ENCODE peak calls at places on chromosomes 11 and 22, in nine cellular contexts. H is fibroblast of lung, J is SK-N-SH, T is Peyer's patch, B is type B pancreatic cell, C is neural crest cell, R is Calu3, I is RWPE1, A is astrocyte of the spinal cord. E is an unnamed sample.

GRCh38 chr22:40363059-40363458 is 7.3 kb upstream of the SGSM3 start:
- DNase-seq in H (no peak), J (no peak), T (no peak), B (no peak), C (no peak), R (no peak), I (no peak), A (peak), E (no peak)

GRCh38 chr22:30159082-30159481 is 78.8 kb downstream of the HORMAD2 start:
- DNase-seq in H (no peak), J (no peak), T (no peak), B (no peak), C (no peak), R (no peak), I (no peak), A (no peak), E (no peak)

GRCh38 chr22:35318346-35319215 is 18.9 kb downstream of the TOM1 start:
- DNase-seq in H (no peak), J (no peak), T (peak), B (no peak), C (no peak), R (no peak), I (no peak), A (no peak), E (no peak)

GRCh38 chr11:13054278-13054677 is 45.2 kb downstream of the RASSF10 start:
- DNase-seq in H (no peak), J (no peak), T (no peak), B (no peak), C (no peak), R (no peak), I (no peak), A (no peak), E (no peak)

GRCh38 chr11:69930081-69931059 is 111.2 kb upstream of the FGF3 start:
- DNase-seq in H (no peak), J (no peak), T (peak), B (no peak), C (no peak), R (no peak), I (no peak), A (no peak), E (no peak)

GRCh38 chr11:71244116-71244815 is 8.1 kb downstream of the SHANK2 start:
- DNase-seq in H (peak), J (peak), T (no peak), B (no peak), C (no peak), R (no peak), I (no peak), A (no peak), E (no peak)

GRCh38 chr11:20337526-20338154 is 25.9 kb upstream of the HTATIP2 start:
- DNase-seq in H (peak), J (peak), T (no peak), B (no peak), C (peak), R (peak), I (peak), A (peak), E (no peak)

GRCh38 chr11:34524696-34525095 is 11.1 kb upstream of the ELF5 start:
- DNase-seq in H (no peak), J (no peak), T (no peak), B (no peak), C (no peak), R (no peak), I (no peak), A (no peak), E (no peak)

GRCh38 chr22:40757071-40757470 is 62.1 kb downstream of the SLC25A17 start:
- DNase-seq in H (no peak), J (no peak), T (no peak), B (no peak), C (no peak), R (no peak), I (peak), A (no peak), E (no peak)

GRCh38 chr11:33687733-33688479 is 12.7 kb downstream of the C11orf91 start:
- DNase-seq in H (peak), J (peak), T (no peak), B (no peak), C (peak), R (peak), I (no peak), A (peak), E (no peak)

GRCh38 chr22:37202001-37202555 is 10.2 kb downstream of the SSTR3 start:
- DNase-seq in H (no peak), J (no peak), T (peak), B (no peak), C (no peak), R (no peak), I (no peak), A (no peak), E (no peak)
- TF ChIP-seq CTCF in H (no peak), J (no peak), T (no peak), B (no peak), C (no peak), R (no peak), I (no peak), A (no peak), E (no peak)

GRCh38 chr11:124745270-124745834 is 5.6 kb downstream of the NRGN start:
- DNase-seq in H (no peak), J (no peak), T (no peak), B (no peak), C (no peak), R (no peak), I (no peak), A (no peak), E (no peak)

GRCh38 chr11:124747406-124748099 is 4.5 kb downstream of the VSIG2 start:
- DNase-seq in H (no peak), J (no peak), T (no peak), B (no peak), C (no peak), R (no peak), I (no peak), A (no peak), E (no peak)

GRCh38 chr11:124746621-124747243 is 5.3 kb downstream of the VSIG2 start:
- DNase-seq in H (peak), J (peak), T (peak), B (no peak), C (no peak), R (peak), I (peak), A (peak), E (no peak)

GRCh38 chr11:124748100-124748418 is 4.0 kb downstream of the VSIG2 start:
- DNase-seq in H (no peak), J (no peak), T (no peak), B (no peak), C (no peak), R (no peak), I (no peak), A (no peak), E (no peak)

GRCh38 chr11:124745835-124746620 is 6.0 kb downstream of the VSIG2 start:
- DNase-seq in H (no peak), J (no peak), T (peak), B (no peak), C (no peak), R (no peak), I (peak), A (no peak), E (no peak)
- TF ChIP-seq CTCF in H (peak), J (no peak), T (no peak), B (peak), C (peak), R (no peak), I (no peak), A (peak), E (no peak)

DNA sequence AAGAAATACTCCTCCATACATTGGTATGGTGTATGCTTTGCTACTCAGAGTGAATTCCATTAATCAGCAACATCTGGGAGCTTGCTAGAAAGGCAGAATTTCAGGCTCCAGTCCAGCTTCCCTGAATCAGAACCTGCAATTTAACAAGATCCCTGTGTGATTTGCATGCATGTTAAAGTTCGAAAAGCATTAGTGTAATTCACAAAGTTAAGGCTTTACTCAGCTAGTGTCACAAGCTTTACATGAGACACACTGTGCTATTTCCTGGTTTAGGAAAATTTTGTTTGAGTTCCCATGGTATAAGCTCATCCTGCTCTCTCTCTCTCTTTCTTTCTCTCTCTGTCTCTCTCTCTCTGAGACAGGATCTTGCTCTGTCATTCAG is 37.0 kb upstream of the HEPHL1 start:
- DNase-seq in H (no peak), J (no peak), T (no peak), B (no peak), C (no peak), R (no peak), I (no peak), A (no peak), E (no peak)
- TF ChIP-seq CTCF in H (no peak), J (no peak), T (no peak), B (no peak), C (no peak), R (no peak), I (no peak), A (no peak), E (no peak)

GRCh38 chr11:36702330-36703054 is 104.5 kb upstream of the RAG2 start:
- DNase-seq in H (peak), J (peak), T (no peak), B (no peak), C (peak), R (peak), I (peak), A (peak), E (no peak)
- TF ChIP-seq CTCF in H (peak), J (peak), T (no peak), B (peak), C (peak), R (peak), I (peak), A (peak), E (peak)

GRCh38 chr22:50264946-50265669 is 3.6 kb upstream of the MAPK12 start:
- DNase-seq in H (no peak), J (no peak), T (no peak), B (no peak), C (no peak), R (no peak), I (no peak), A (no peak), E (no peak)
- TF ChIP-seq CTCF in H (no peak), J (no peak), T (no peak), B (no peak), C (no peak), R (no peak), I (no peak), A (no peak), E (no peak)